ENCODE peak calls at places on chromosomes 4 and X, in six cellular contexts. One of them, this sample, is unnamed. For H3K27me3, the result is how much of the 10 kb centered on the place peaks cover.

GRCh38 chrX:27391601-27392000 is 71.5 kb downstream of the PPP4R3C start:
- DNase-seq in Peyer's patch: no peak
- DNase-seq in fibroblast of lung: peak
- DNase-seq in H7: no peak
- DNase-seq in pancreas: no peak
- DNase-seq in BE2C: no peak
- DNase-seq in this sample: no peak

GRCh38 chr4:142414336-142414945 is 431.7 kb downstream of the INPP4B start:
- DNase-seq in pancreas: no peak
- DNase-seq in H7: no peak
- DNase-seq in fibroblast of lung: peak
- DNase-seq in Peyer's patch: no peak
- DNase-seq in BE2C: no peak
- DNase-seq in this sample: no peak

GRCh38 chr4:177250056-177250696 is 59.5 kb upstream of the NEIL3 start:
- DNase-seq in fibroblast of lung: peak
- DNase-seq in BE2C: peak
- DNase-seq in H7: peak
- DNase-seq in pancreas: peak
- DNase-seq in Peyer's patch: peak
- DNase-seq in this sample: peak

GRCh38 chrX:2766921-2767320 is 15.1 kb downstream of the XG start:
- DNase-seq in H7: no peak
- DNase-seq in BE2C: no peak
- DNase-seq in fibroblast of lung: no peak
- DNase-seq in Peyer's patch: no peak
- DNase-seq in pancreas: no peak
- DNase-seq in this sample: no peak

GRCh38 chr4:19429684-19430083 is 822.0 kb upstream of the SLIT2 start:
- DNase-seq in fibroblast of lung: no peak
- DNase-seq in Peyer's patch: no peak
- DNase-seq in BE2C: no peak
- DNase-seq in H7: no peak
- DNase-seq in pancreas: no peak
- DNase-seq in this sample: no peak

GRCh38 chr4:186554890-186555827 is at the start of gene MTNR1A:
- DNase-seq in fibroblast of lung: peak
- DNase-seq in BE2C: no peak
- DNase-seq in Peyer's patch: no peak
- DNase-seq in H7: peak
- DNase-seq in pancreas: peak
- DNase-seq in this sample: no peak

GRCh38 chrX:97030947-97031346 is 147.2 kb downstream of the RPA4 start:
- DNase-seq in fibroblast of lung: no peak
- DNase-seq in Peyer's patch: no peak
- DNase-seq in BE2C: no peak
- DNase-seq in pancreas: no peak
- DNase-seq in H7: no peak
- DNase-seq in this sample: no peak

GRCh38 chr4:96913437-96914075 is 1073.7 kb downstream of the PDHA2 start:
- DNase-seq in pancreas: no peak
- DNase-seq in BE2C: peak
- DNase-seq in Peyer's patch: no peak
- DNase-seq in H7: no peak
- DNase-seq in fibroblast of lung: peak
- DNase-seq in this sample: peak

GRCh38 chrX:1555370-1555769 is 18.4 kb upstream of the P2RY8 start:
- DNase-seq in Peyer's patch: no peak
- DNase-seq in fibroblast of lung: no peak
- DNase-seq in H7: no peak
- DNase-seq in pancreas: no peak
- DNase-seq in BE2C: no peak
- DNase-seq in this sample: no peak

GRCh38 chrX:112197845-112198244 is 115.3 kb upstream of the TRPC5 start:
- DNase-seq in BE2C: no peak
- DNase-seq in fibroblast of lung: no peak
- DNase-seq in pancreas: no peak
- DNase-seq in Peyer's patch: no peak
- DNase-seq in H7: no peak
- DNase-seq in this sample: no peak

GRCh38 chrX:118220509-118220908 is 103.9 kb upstream of the KLHL13 start:
- DNase-seq in pancreas: no peak
- DNase-seq in BE2C: no peak
- DNase-seq in Peyer's patch: no peak
- DNase-seq in fibroblast of lung: no peak
- DNase-seq in H7: no peak
- DNase-seq in this sample: no peak

GRCh38 chrX:47380268-47380667 is 9.9 kb downstream of the ZNF157 start:
- DNase-seq in Peyer's patch: peak
- DNase-seq in fibroblast of lung: no peak
- DNase-seq in H7: no peak
- DNase-seq in pancreas: no peak
- DNase-seq in BE2C: no peak
- DNase-seq in this sample: no peak

GRCh38 chr4:3637326-3638016 is 105.2 kb upstream of the LRPAP1 start:
- DNase-seq in H7: peak
- DNase-seq in fibroblast of lung: no peak
- DNase-seq in Peyer's patch: no peak
- DNase-seq in BE2C: no peak
- DNase-seq in pancreas: peak
- DNase-seq in this sample: no peak

GRCh38 chrX:11420851-11421250 is 127.6 kb downstream of the AMELX start:
- DNase-seq in pancreas: no peak
- DNase-seq in Peyer's patch: no peak
- DNase-seq in BE2C: no peak
- DNase-seq in H7: no peak
- DNase-seq in fibroblast of lung: no peak
- DNase-seq in this sample: no peak

GRCh38 chr4:138838251-138838650 is 177.3 kb upstream of the NOCT start:
- DNase-seq in BE2C: no peak
- DNase-seq in Peyer's patch: no peak
- DNase-seq in H7: no peak
- DNase-seq in pancreas: no peak
- DNase-seq in fibroblast of lung: no peak
- DNase-seq in this sample: no peak

GRCh38 chrX:69795702-69796101 is 179.8 kb downstream of the EDA start:
- DNase-seq in pancreas: peak
- DNase-seq in H7: no peak
- DNase-seq in Peyer's patch: no peak
- DNase-seq in fibroblast of lung: no peak
- DNase-seq in BE2C: no peak
- DNase-seq in this sample: no peak

GRCh38 chrX:120308558-120308957 is 2.7 kb downstream of the TMEM255A start:
- DNase-seq in fibroblast of lung: no peak
- DNase-seq in BE2C: no peak
- DNase-seq in Peyer's patch: no peak
- DNase-seq in H7: peak
- DNase-seq in pancreas: no peak
- DNase-seq in this sample: no peak

GRCh38 chr4:129095811-129096454 is at the start of gene C4orf33:
- DNase-seq in Peyer's patch: peak
- DNase-seq in BE2C: peak
- DNase-seq in pancreas: peak
- DNase-seq in H7: peak
- DNase-seq in fibroblast of lung: peak
- DNase-seq in this sample: peak

GRCh38 chr4:152460488-152460887 is 75.4 kb downstream of the FBXW7 start:
- DNase-seq in Peyer's patch: no peak
- DNase-seq in BE2C: no peak
- DNase-seq in fibroblast of lung: peak
- DNase-seq in pancreas: no peak
- DNase-seq in H7: no peak
- DNase-seq in this sample: no peak

GRCh38 chrX:17042046-17042445 is 95.6 kb downstream of the REPS2 start:
- DNase-seq in BE2C: no peak
- DNase-seq in fibroblast of lung: no peak
- DNase-seq in H7: no peak
- DNase-seq in pancreas: no peak
- DNase-seq in Peyer's patch: no peak
- DNase-seq in this sample: no peak

GRCh38 chr4:99679204-99679603 is 21.6 kb upstream of the C4orf54 start:
- DNase-seq in fibroblast of lung: no peak
- DNase-seq in H7: no peak
- DNase-seq in BE2C: no peak
- DNase-seq in pancreas: no peak
- DNase-seq in Peyer's patch: no peak
- DNase-seq in this sample: no peak

GRCh38 chr4:47372561-47372960 is 90.9 kb downstream of the COMMD8 start:
- DNase-seq in fibroblast of lung: peak
- DNase-seq in BE2C: peak
- DNase-seq in Peyer's patch: no peak
- DNase-seq in pancreas: no peak
- DNase-seq in H7: no peak
- DNase-seq in this sample: peak

GRCh38 chr4:79211490-79211889 is 114.4 kb downstream of the NAA11 start:
- DNase-seq in BE2C: no peak
- DNase-seq in H7: no peak
- DNase-seq in Peyer's patch: no peak
- DNase-seq in fibroblast of lung: no peak
- DNase-seq in pancreas: no peak
- DNase-seq in this sample: no peak

GRCh38 chr4:106058919-106059318 is 163.6 kb downstream of the NPNT start:
- DNase-seq in pancreas: no peak
- DNase-seq in Peyer's patch: no peak
- DNase-seq in BE2C: no peak
- DNase-seq in H7: no peak
- DNase-seq in fibroblast of lung: peak
- DNase-seq in this sample: no peak

GRCh38 chr4:139735381-139736256 is 70.0 kb downstream of the MGST2 start:
- DNase-seq in pancreas: peak
- DNase-seq in H7: peak
- DNase-seq in BE2C: peak
- DNase-seq in Peyer's patch: no peak
- DNase-seq in fibroblast of lung: peak
- DNase-seq in this sample: no peak

GRCh38 chr4:183563874-183564273 is 59.0 kb downstream of the ING2 start:
- DNase-seq in pancreas: no peak
- DNase-seq in H7: no peak
- DNase-seq in BE2C: no peak
- DNase-seq in fibroblast of lung: peak
- DNase-seq in Peyer's patch: no peak
- DNase-seq in this sample: peak

GRCh38 chr4:94544811-94545210 is 93.1 kb downstream of the PDLIM5 start:
- DNase-seq in BE2C: no peak
- DNase-seq in pancreas: no peak
- DNase-seq in Peyer's patch: no peak
- DNase-seq in H7: no peak
- DNase-seq in fibroblast of lung: no peak
- DNase-seq in this sample: no peak

GRCh38 chr4:5143940-5144339 is 92.7 kb downstream of the STK32B start:
- DNase-seq in H7: no peak
- DNase-seq in pancreas: no peak
- DNase-seq in BE2C: no peak
- DNase-seq in fibroblast of lung: no peak
- DNase-seq in Peyer's patch: no peak
- DNase-seq in this sample: no peak

GRCh38 chr4:8652181-8653078 is 59.9 kb downstream of the CPZ start:
- DNase-seq in H7: peak
- DNase-seq in BE2C: no peak
- DNase-seq in Peyer's patch: peak
- DNase-seq in fibroblast of lung: no peak
- DNase-seq in pancreas: no peak
- DNase-seq in this sample: no peak
- H3K27me3 ChIP-seq in H7: under half
- H3K27me3 ChIP-seq in BE2C: under half
- H3K27me3 ChIP-seq in Peyer's patch: under half
- H3K27me3 ChIP-seq in fibroblast of lung: under half
- H3K27me3 ChIP-seq in pancreas: under half
- H3K27me3 ChIP-seq in this sample: under half

DNA sequence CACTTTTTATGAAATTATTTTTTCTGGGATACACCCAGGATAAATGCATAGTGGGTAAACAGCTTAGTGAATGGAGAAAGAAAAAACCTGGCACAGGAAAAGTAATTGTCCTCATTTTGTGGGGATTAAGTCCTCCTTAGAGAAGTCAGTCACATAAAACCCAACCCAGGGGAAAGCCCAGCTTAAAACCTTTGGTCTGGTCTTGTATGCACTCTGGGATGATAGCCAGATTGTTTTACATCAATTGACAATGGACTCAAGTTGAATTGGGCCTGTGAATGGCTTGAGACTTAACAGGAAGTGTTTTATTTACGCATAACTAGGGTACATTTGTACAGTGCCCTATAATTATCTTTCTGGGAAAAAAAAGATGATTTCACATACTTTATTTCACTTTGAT is 561.3 kb upstream of the GRIA3 start:
- DNase-seq in BE2C: no peak
- DNase-seq in pancreas: no peak
- DNase-seq in fibroblast of lung: peak
- DNase-seq in H7: no peak
- DNase-seq in Peyer's patch: no peak
- DNase-seq in this sample: no peak
- H3K27me3 ChIP-seq in BE2C: under half
- H3K27me3 ChIP-seq in pancreas: under half
- H3K27me3 ChIP-seq in fibroblast of lung: under half
- H3K27me3 ChIP-seq in H7: under half
- H3K27me3 ChIP-seq in Peyer's patch: under half
- H3K27me3 ChIP-seq in this sample: under half

GRCh38 chr4:34035225-34035624 is 2209.1 kb downstream of the ARAP2 start:
- DNase-seq in BE2C: no peak
- DNase-seq in pancreas: no peak
- DNase-seq in Peyer's patch: no peak
- DNase-seq in H7: no peak
- DNase-seq in fibroblast of lung: no peak
- DNase-seq in this sample: no peak
- H3K27me3 ChIP-seq in BE2C: under half
- H3K27me3 ChIP-seq in pancreas: under half
- H3K27me3 ChIP-seq in Peyer's patch: under half
- H3K27me3 ChIP-seq in H7: under half
- H3K27me3 ChIP-seq in fibroblast of lung: under half
- H3K27me3 ChIP-seq in this sample: under half

GRCh38 chrX:125151146-125151545 is 168.5 kb upstream of the TEX13C start:
- DNase-seq in H7: no peak
- DNase-seq in pancreas: no peak
- DNase-seq in Peyer's patch: no peak
- DNase-seq in fibroblast of lung: no peak
- DNase-seq in BE2C: no peak
- DNase-seq in this sample: no peak
- H3K27me3 ChIP-seq in H7: under half
- H3K27me3 ChIP-seq in pancreas: under half
- H3K27me3 ChIP-seq in Peyer's patch: under half
- H3K27me3 ChIP-seq in fibroblast of lung: under half
- H3K27me3 ChIP-seq in BE2C: under half
- H3K27me3 ChIP-seq in this sample: under half

DNA sequence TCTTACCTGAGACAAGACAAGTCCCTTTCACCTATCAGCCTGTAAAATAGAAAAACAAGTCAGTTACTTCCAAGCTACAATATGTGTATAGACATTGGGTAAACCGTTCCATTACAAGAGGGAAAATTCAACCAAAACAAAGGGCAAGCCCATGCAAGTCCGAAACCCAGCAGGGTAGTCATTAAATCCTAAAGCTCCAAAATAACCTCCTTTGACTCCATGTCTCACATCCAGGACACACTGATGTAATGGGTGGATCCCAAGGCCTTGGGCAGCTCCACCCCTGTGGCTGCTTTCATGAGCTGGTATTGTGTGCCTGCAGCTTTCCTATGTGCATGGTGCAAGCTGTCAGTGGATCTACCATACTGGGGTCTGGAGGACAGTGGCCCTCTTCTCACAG is 14.7 kb upstream of the FAM47B start:
- DNase-seq in Peyer's patch: no peak
- DNase-seq in BE2C: no peak
- DNase-seq in pancreas: no peak
- DNase-seq in H7: no peak
- DNase-seq in fibroblast of lung: no peak
- DNase-seq in this sample: no peak
- H3K27me3 ChIP-seq in Peyer's patch: under half
- H3K27me3 ChIP-seq in BE2C: under half
- H3K27me3 ChIP-seq in pancreas: under half
- H3K27me3 ChIP-seq in H7: under half
- H3K27me3 ChIP-seq in fibroblast of lung: under half
- H3K27me3 ChIP-seq in this sample: under half